ENCODE peak calls at places on chromosomes 11 and 22, in seven cellular contexts. One of them, this sample, is unnamed.

GRCh38 chr11:113447621-113448310 is 27.4 kb downstream of the DRD2 start:
- DNase-seq in activated naive CD8-positive, alpha-beta T cell treated with anti-CD3 and anti-CD28 coated beads, Interleukin-2, amount 50 U/mL, for 16 hours: no peak
- DNase-seq in GF-D8: no peak
- DNase-seq in endothelial cell: no peak
- DNase-seq in fibroblast of the conjunctiva: no peak
- DNase-seq in left lung: no peak
- DNase-seq in ureter: no peak
- DNase-seq in this sample: peak

GRCh38 chr22:48423481-48423901 is 1404.2 kb downstream of the BRD1 start:
- DNase-seq in activated naive CD8-positive, alpha-beta T cell treated with anti-CD3 and anti-CD28 coated beads, Interleukin-2, amount 50 U/mL, for 16 hours: no peak
- DNase-seq in GF-D8: no peak
- DNase-seq in endothelial cell: no peak
- DNase-seq in fibroblast of the conjunctiva: no peak
- DNase-seq in left lung: no peak
- DNase-seq in ureter: no peak
- DNase-seq in this sample: no peak

GRCh38 chr11:84788220-84788619 is 838.9 kb downstream of the DLG2 start:
- DNase-seq in activated naive CD8-positive, alpha-beta T cell treated with anti-CD3 and anti-CD28 coated beads, Interleukin-2, amount 50 U/mL, for 16 hours: no peak
- DNase-seq in GF-D8: no peak
- DNase-seq in endothelial cell: no peak
- DNase-seq in fibroblast of the conjunctiva: no peak
- DNase-seq in left lung: no peak
- DNase-seq in ureter: no peak
- DNase-seq in this sample: no peak

GRCh38 chr22:41775976-41776375 is 24.5 kb upstream of the CCDC134 start:
- DNase-seq in activated naive CD8-positive, alpha-beta T cell treated with anti-CD3 and anti-CD28 coated beads, Interleukin-2, amount 50 U/mL, for 16 hours: no peak
- DNase-seq in GF-D8: no peak
- DNase-seq in endothelial cell: no peak
- DNase-seq in fibroblast of the conjunctiva: no peak
- DNase-seq in left lung: no peak
- DNase-seq in ureter: no peak
- DNase-seq in this sample: no peak

GRCh38 chr22:30344447-30345200 is 12.1 kb downstream of the SF3A1 start:
- DNase-seq in activated naive CD8-positive, alpha-beta T cell treated with anti-CD3 and anti-CD28 coated beads, Interleukin-2, amount 50 U/mL, for 16 hours: no peak
- DNase-seq in GF-D8: no peak
- DNase-seq in endothelial cell: no peak
- DNase-seq in fibroblast of the conjunctiva: no peak
- DNase-seq in left lung: no peak
- DNase-seq in ureter: no peak
- DNase-seq in this sample: no peak

GRCh38 chr11:91272089-91272488 is 952.5 kb upstream of the FAT3 start:
- DNase-seq in activated naive CD8-positive, alpha-beta T cell treated with anti-CD3 and anti-CD28 coated beads, Interleukin-2, amount 50 U/mL, for 16 hours: no peak
- DNase-seq in GF-D8: no peak
- DNase-seq in endothelial cell: no peak
- DNase-seq in fibroblast of the conjunctiva: no peak
- DNase-seq in left lung: no peak
- DNase-seq in ureter: no peak
- DNase-seq in this sample: no peak

GRCh38 chr11:71474771-71475483 is 21.9 kb downstream of the NADSYN1 start:
- DNase-seq in activated naive CD8-positive, alpha-beta T cell treated with anti-CD3 and anti-CD28 coated beads, Interleukin-2, amount 50 U/mL, for 16 hours: no peak
- DNase-seq in GF-D8: no peak
- DNase-seq in endothelial cell: no peak
- DNase-seq in fibroblast of the conjunctiva: no peak
- DNase-seq in left lung: no peak
- DNase-seq in ureter: no peak
- DNase-seq in this sample: no peak

GRCh38 chr11:2750601-2751522 is 51.1 kb upstream of the KCNQ1OT1 start:
- DNase-seq in activated naive CD8-positive, alpha-beta T cell treated with anti-CD3 and anti-CD28 coated beads, Interleukin-2, amount 50 U/mL, for 16 hours: no peak
- DNase-seq in GF-D8: no peak
- DNase-seq in endothelial cell: no peak
- DNase-seq in fibroblast of the conjunctiva: no peak
- DNase-seq in left lung: peak
- DNase-seq in ureter: no peak
- DNase-seq in this sample: peak

GRCh38 chr11:131924446-131925240 is 554.2 kb downstream of the NTM start:
- DNase-seq in activated naive CD8-positive, alpha-beta T cell treated with anti-CD3 and anti-CD28 coated beads, Interleukin-2, amount 50 U/mL, for 16 hours: no peak
- DNase-seq in GF-D8: no peak
- DNase-seq in endothelial cell: no peak
- DNase-seq in fibroblast of the conjunctiva: no peak
- DNase-seq in left lung: no peak
- DNase-seq in ureter: no peak
- DNase-seq in this sample: peak

GRCh38 chr22:23575601-23576000 is 4.5 kb downstream of the IGLL1 start:
- DNase-seq in activated naive CD8-positive, alpha-beta T cell treated with anti-CD3 and anti-CD28 coated beads, Interleukin-2, amount 50 U/mL, for 16 hours: no peak
- DNase-seq in GF-D8: no peak
- DNase-seq in endothelial cell: no peak
- DNase-seq in fibroblast of the conjunctiva: no peak
- DNase-seq in left lung: peak
- DNase-seq in ureter: no peak
- DNase-seq in this sample: no peak

GRCh38 chr11:13837286-13837685 is 125.2 kb upstream of the SPON1 start:
- DNase-seq in activated naive CD8-positive, alpha-beta T cell treated with anti-CD3 and anti-CD28 coated beads, Interleukin-2, amount 50 U/mL, for 16 hours: no peak
- DNase-seq in GF-D8: no peak
- DNase-seq in endothelial cell: no peak
- DNase-seq in fibroblast of the conjunctiva: no peak
- DNase-seq in left lung: no peak
- DNase-seq in ureter: no peak
- DNase-seq in this sample: no peak

GRCh38 chr11:13486926-13487660 is 8.7 kb downstream of the PTH start:
- DNase-seq in activated naive CD8-positive, alpha-beta T cell treated with anti-CD3 and anti-CD28 coated beads, Interleukin-2, amount 50 U/mL, for 16 hours: no peak
- DNase-seq in GF-D8: no peak
- DNase-seq in endothelial cell: peak
- DNase-seq in fibroblast of the conjunctiva: no peak
- DNase-seq in left lung: peak
- DNase-seq in ureter: peak
- DNase-seq in this sample: peak

This sample was measured in choroid plexus epithelial cell.